ENCODE peak calls at places on chromosomes 3 and 15, in four cellular contexts. One of them, this sample, is unnamed.

GRCh38 chr3:143596957-143597642 is 251.2 kb downstream of the SLC9A9 start:
- DNase-seq in Daoy: no peak
- DNase-seq in lower lobe of right lung: no peak
- DNase-seq in GM20000: no peak
- DNase-seq in this sample: no peak

GRCh38 chr3:137642831-137643230 is 121.3 kb upstream of the SOX14 start:
- DNase-seq in lower lobe of right lung: no peak
- DNase-seq in Daoy: peak; percentile 2
- DNase-seq in GM20000: no peak
- DNase-seq in this sample: no peak

GRCh38 chr15:83436513-83437158 is 10.5 kb upstream of the SH3GL3 start:
- DNase-seq in GM20000: no peak
- DNase-seq in Daoy: peak; percentile 50
- DNase-seq in lower lobe of right lung: no peak
- DNase-seq in this sample: peak; percentile 40

GRCh38 chr15:70505411-70505919 is 257.9 kb downstream of the UACA start:
- DNase-seq in Daoy: peak; percentile 90
- DNase-seq in GM20000: no peak
- DNase-seq in lower lobe of right lung: no peak
- DNase-seq in this sample: peak; percentile 60

GRCh38 chr15:77493324-77493907 is 72.7 kb downstream of the HMG20A start:
- DNase-seq in GM20000: peak; percentile 43
- DNase-seq in Daoy: peak; percentile 33
- DNase-seq in lower lobe of right lung: no peak
- DNase-seq in this sample: no peak

GRCh38 chr3:101182734-101183133 is 137.6 kb downstream of the IMPG2 start:
- DNase-seq in GM20000: no peak
- DNase-seq in Daoy: peak; percentile 68
- DNase-seq in lower lobe of right lung: no peak
- DNase-seq in this sample: no peak

GRCh38 chr15:91942676-91943417 is 89.3 kb downstream of the SLCO3A1 start:
- DNase-seq in lower lobe of right lung: peak; percentile 86
- DNase-seq in GM20000: no peak
- DNase-seq in Daoy: peak; percentile 85
- DNase-seq in this sample: peak; percentile 22

GRCh38 chr3:63970596-63971468 is 52.5 kb downstream of the PSMD6 start:
- DNase-seq in lower lobe of right lung: no peak
- DNase-seq in Daoy: no peak
- DNase-seq in GM20000: no peak
- DNase-seq in this sample: no peak

GRCh38 chr15:79004336-79004735 is 59.5 kb upstream of the CTSH start:
- DNase-seq in Daoy: peak; percentile 80
- DNase-seq in lower lobe of right lung: no peak
- DNase-seq in GM20000: peak; percentile 76
- DNase-seq in this sample: peak; percentile 43

GRCh38 chr3:66431494-66431893 is 69.3 kb downstream of the LRIG1 start:
- DNase-seq in lower lobe of right lung: no peak
- DNase-seq in GM20000: no peak
- DNase-seq in Daoy: peak; percentile 28
- DNase-seq in this sample: no peak

GRCh38 chr15:78090422-78090821 is 1.9 kb upstream of the SH2D7 start:
- DNase-seq in Daoy: no peak
- DNase-seq in GM20000: no peak
- DNase-seq in lower lobe of right lung: no peak
- DNase-seq in this sample: no peak

GRCh38 chr3:128178782-128179473 is 25.6 kb downstream of the EEFSEC start:
- DNase-seq in Daoy: no peak
- DNase-seq in lower lobe of right lung: no peak
- DNase-seq in GM20000: no peak
- DNase-seq in this sample: no peak

GRCh38 chr3:126469479-126469878 is 6.2 kb downstream of the ZXDC start:
- DNase-seq in Daoy: no peak
- DNase-seq in lower lobe of right lung: peak; percentile 71
- DNase-seq in GM20000: no peak
- DNase-seq in this sample: no peak

GRCh38 chr15:75024102-75024636 is 779 bp downstream of the PPCDC start:
- DNase-seq in lower lobe of right lung: no peak
- DNase-seq in GM20000: peak; percentile 31
- DNase-seq in Daoy: peak; percentile 40
- DNase-seq in this sample: no peak

GRCh38 chr3:9746330-9746729 is 3.4 kb upstream of the OGG1 start:
- DNase-seq in Daoy: peak; percentile 75
- DNase-seq in GM20000: no peak
- DNase-seq in lower lobe of right lung: no peak
- DNase-seq in this sample: peak; percentile 8

GRCh38 chr15:55587321-55588069 is 650 bp downstream of the PYGO1 start:
- DNase-seq in lower lobe of right lung: peak; percentile 55
- DNase-seq in GM20000: no peak
- DNase-seq in Daoy: peak; percentile 69
- DNase-seq in this sample: no peak

GRCh38 chr3:31343075-31343474 is 189.7 kb upstream of the STT3B start:
- DNase-seq in lower lobe of right lung: no peak
- DNase-seq in Daoy: no peak
- DNase-seq in GM20000: no peak
- DNase-seq in this sample: no peak

GRCh38 chr3:132343018-132343612 is 25.9 kb downstream of the ACP3 start:
- DNase-seq in lower lobe of right lung: no peak
- DNase-seq in Daoy: peak; percentile 67
- DNase-seq in GM20000: peak; percentile 31
- DNase-seq in this sample: peak; percentile 42

GRCh38 chr15:31516459-31516858 is 189.8 kb downstream of the KLF13 start:
- DNase-seq in lower lobe of right lung: no peak
- DNase-seq in GM20000: no peak
- DNase-seq in Daoy: no peak
- DNase-seq in this sample: no peak

GRCh38 chr3:24387000-24387399 is 107.7 kb downstream of the THRB start:
- DNase-seq in lower lobe of right lung: no peak
- DNase-seq in Daoy: peak; percentile 1
- DNase-seq in GM20000: no peak
- DNase-seq in this sample: peak; percentile 4

GRCh38 chr3:46908294-46908985 is 30.9 kb downstream of the PTH1R start:
- DNase-seq in GM20000: no peak
- DNase-seq in Daoy: no peak
- DNase-seq in lower lobe of right lung: peak; percentile 46
- DNase-seq in this sample: no peak

This sample was measured in amniotic stem cell.